ENCODE peak calls at places on chromosomes 12 and 14, in ten cellular contexts. G, T, B, P, F, K, X, E, Q and Y are unnamed samples.
A peak's percentile ranks its signal among the peaks of the same experiment; 100 is the strongest.

GRCh38 chr12:26195641-26196423 is 459 bp downstream of the SSPN start:
- DNase-seq in P (no peak), Q (peak; percentile 61), F (no peak), K (no peak), X (peak; percentile 70), B (no peak), T (peak; percentile 36), E (no peak), G (peak; percentile 44), Y (no peak)

GRCh38 chr14:50943261-50943942 is 881 bp downstream of the PYGL start:
- DNase-seq in E (no peak), X (no peak), Q (no peak), G (no peak), P (no peak), B (no peak), T (peak; percentile 66), F (no peak), K (no peak), Y (no peak)

GRCh38 chr12:110916295-110916875 is 4.0 kb downstream of the MYL2 start:
- DNase-seq in B (no peak), T (no peak), K (no peak), X (peak; percentile 32), E (no peak), Q (no peak), P (no peak), G (no peak), F (no peak), Y (no peak)

GRCh38 chr12:16036073-16036472 is 124.9 kb downstream of the DERA start:
- DNase-seq in Q (no peak), X (no peak), E (no peak), B (no peak), T (no peak), F (no peak), P (no peak), G (no peak), K (no peak), Y (no peak)

GRCh38 chr12:76026643-76027063 is 4.9 kb downstream of the PHLDA1 start:
- DNase-seq in T (no peak), F (no peak), K (no peak), Q (no peak), B (no peak), X (peak; percentile 65), G (no peak), P (no peak), E (no peak), Y (no peak)

GRCh38 chr14:100682749-100683148 is 43.9 kb upstream of the DLK1 start:
- DNase-seq in T (no peak), E (no peak), Q (no peak), P (no peak), K (no peak), B (no peak), G (no peak), F (no peak), X (no peak), Y (no peak)

GRCh38 chr12:113131556-113131955 is 4.0 kb downstream of the RASAL1 start:
- DNase-seq in X (no peak), K (peak; percentile 39), E (no peak), Q (no peak), B (no peak), F (no peak), T (no peak), P (no peak), G (no peak), Y (no peak)

GRCh38 chr12:103673891-103674375 is 86.9 kb downstream of the STAB2 start:
- DNase-seq in E (no peak), T (no peak), B (no peak), X (no peak), P (no peak), G (no peak), Q (no peak), F (no peak), K (no peak), Y (no peak)

GRCh38 chr12:10220398-10221077 is 7.9 kb downstream of the GABARAPL1 start:
- DNase-seq in B (no peak), F (no peak), E (no peak), K (no peak), T (no peak), Q (peak; percentile 31), X (peak; percentile 55), P (no peak), G (no peak), Y (no peak)

GRCh38 chr12:52603314-52603713 is 2.1 kb upstream of the KRT72 start:
- DNase-seq in E (no peak), F (no peak), T (no peak), K (no peak), P (no peak), G (no peak), X (no peak), Q (no peak), B (peak; percentile 43), Y (no peak)

GRCh38 chr14:72332054-72332453 is 399.8 kb downstream of the RGS6 start:
- DNase-seq in B (no peak), G (no peak), E (no peak), K (no peak), P (no peak), Q (peak; percentile 59), T (no peak), F (no peak), X (no peak), Y (no peak)